ENCODE peak calls at places on chromosomes 2 and 18, in five cellular contexts. J is ovary, P is suprapubic skin, H is SK-N-SH, V is GM12878. D is an unnamed sample.

GRCh38 chr2:11411768-11412448 is 54.1 kb downstream of the E2F6 start:
- DNase-seq in P (no peak), V (no peak), J (peak; percentile 55), H (peak; percentile 85), D (peak; percentile 57)

GRCh38 chr18:2914844-2915243 is 68.0 kb downstream of the EMILIN2 start:
- DNase-seq in P (peak; percentile 73), J (peak; percentile 59), H (no peak), V (no peak), D (no peak)

GRCh38 chr2:176132397-176133086 is 3.0 kb downstream of the HOXD8 start:
- DNase-seq in P (no peak), J (peak; percentile 28), H (no peak), V (no peak), D (no peak)

GRCh38 chr2:197889041-197889440 is 84.6 kb downstream of the PLCL1 start:
- DNase-seq in P (no peak), H (no peak), V (peak; percentile 77), J (no peak), D (no peak)

GRCh38 chr2:146584316-146584715 is 1260.5 kb upstream of the ACVR2A start:
- DNase-seq in J (no peak), P (no peak), V (no peak), H (no peak), D (no peak)

GRCh38 chr2:203155406-203155805 is 83.4 kb upstream of the CYP20A1 start:
- DNase-seq in H (no peak), P (no peak), V (no peak), J (no peak), D (no peak)

GRCh38 chr18:58045265-58046086 is 1.4 kb downstream of the NEDD4L start:
- DNase-seq in P (peak; percentile 81), V (no peak), H (peak; percentile 42), J (peak; percentile 40), D (peak; percentile 78)

GRCh38 chr2:36214682-36215081 is 140.9 kb upstream of the CRIM1 start:
- DNase-seq in H (no peak), P (no peak), J (no peak), V (no peak), D (no peak)

GRCh38 chr2:39228413-39229209 is 15.2 kb downstream of the CDKL4 start:
- DNase-seq in V (no peak), P (no peak), H (no peak), J (peak; percentile 25), D (no peak)

GRCh38 chr2:32652555-32653209 is 24.8 kb downstream of the TTC27 start:
- DNase-seq in P (no peak), J (no peak), V (no peak), H (no peak), D (no peak)
- H3K4me3 ChIP-seq in P (no peak overlapping the region), J (no peak overlapping the region), V (no peak overlapping the region), H (no peak overlapping the region), D (no peak overlapping the region)

GRCh38 chr2:231800493-231801091 is 14.3 kb downstream of the COPS7B start:
- DNase-seq in P (no peak), H (peak; percentile 59), J (no peak), V (no peak), D (peak; percentile 50)

GRCh38 chr2:231794383-231794782 is 8.1 kb downstream of the COPS7B start:
- DNase-seq in P (no peak), J (no peak), H (no peak), V (no peak), D (no peak)

GRCh38 chr2:231791107-231791506 is 4.9 kb downstream of the COPS7B start:
- DNase-seq in J (no peak), P (no peak), V (no peak), H (no peak), D (peak; percentile 53)

DNA sequence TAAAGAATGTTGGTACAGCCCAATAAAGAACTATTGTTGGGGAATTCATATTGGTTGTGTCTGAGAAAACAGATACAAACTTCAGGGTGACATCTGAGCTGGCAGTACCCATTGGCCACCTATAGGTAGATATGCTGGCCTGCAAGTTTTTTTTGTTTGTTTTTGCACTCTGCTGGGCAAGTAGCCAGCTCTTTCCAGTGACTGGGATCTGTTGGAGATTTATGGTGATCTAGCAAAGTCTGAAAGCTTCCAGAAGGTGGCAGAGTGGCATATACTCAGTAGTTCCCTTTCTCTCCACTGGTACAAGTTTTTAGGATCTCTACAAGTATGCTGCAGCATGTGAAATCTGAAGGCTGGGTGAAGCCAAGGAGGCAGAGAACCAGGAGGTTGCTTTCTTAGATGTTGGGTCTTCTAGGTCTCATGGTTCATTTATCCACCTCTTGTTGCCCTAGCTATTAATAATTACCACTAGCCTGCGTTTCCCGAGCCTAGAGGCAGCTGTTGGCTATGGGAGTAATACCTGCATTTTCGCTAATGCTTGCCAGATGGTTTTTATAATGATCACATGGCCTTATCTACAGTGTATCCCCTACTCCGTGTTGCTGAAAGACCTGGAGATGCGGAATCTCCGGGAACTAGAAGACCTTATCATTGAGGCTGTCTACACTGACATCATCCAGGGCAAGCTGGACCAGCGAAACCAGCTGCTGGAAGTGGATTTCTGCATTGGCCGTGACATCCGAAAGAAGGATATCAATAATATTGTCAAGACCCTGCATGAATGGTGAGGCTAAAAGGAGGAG is 9.5 kb downstream of the COPS7B start:
- DNase-seq in H (peak; percentile 78), P (no peak), J (no peak), V (no peak), D (peak; percentile 85)
- H3K36me3 ChIP-seq in H (peaks cover 59% of the 10 kb centered on the region), P (peaks cover 71% of the 10 kb centered on the region), J (no peaks in the 10 kb centered on the region), V (peaks cover 17% of the 10 kb centered on the region), D (peaks cover 98% of the 10 kb centered on the region)

GRCh38 chr2:2520396-2520795 is 189.3 kb upstream of the MYT1L start:
- DNase-seq in J (no peak), P (peak; percentile 63), H (no peak), V (no peak), D (no peak)
- TF ChIP-seq EP300 in J (no peak), P (no peak), H (no peak), V (no peak), D (no peak)

GRCh38 chr18:24818451-24818850 is 358.0 kb downstream of the HRH4 start:
- DNase-seq in H (peak; percentile 40), V (no peak), J (no peak), P (no peak), D (no peak)

GRCh38 chr18:24818069-24818395 is 357.6 kb downstream of the HRH4 start:
- DNase-seq in V (no peak), P (no peak), J (no peak), H (no peak), D (no peak)

GRCh38 chr18:24811963-24812681 is 351.7 kb downstream of the HRH4 start:
- DNase-seq in J (no peak), H (no peak), V (no peak), P (no peak), D (no peak)

GRCh38 chr18:24817150-24818068 is 357.0 kb downstream of the HRH4 start:
- DNase-seq in H (peak; percentile 61), J (no peak), V (no peak), P (no peak), D (no peak)

DNA sequence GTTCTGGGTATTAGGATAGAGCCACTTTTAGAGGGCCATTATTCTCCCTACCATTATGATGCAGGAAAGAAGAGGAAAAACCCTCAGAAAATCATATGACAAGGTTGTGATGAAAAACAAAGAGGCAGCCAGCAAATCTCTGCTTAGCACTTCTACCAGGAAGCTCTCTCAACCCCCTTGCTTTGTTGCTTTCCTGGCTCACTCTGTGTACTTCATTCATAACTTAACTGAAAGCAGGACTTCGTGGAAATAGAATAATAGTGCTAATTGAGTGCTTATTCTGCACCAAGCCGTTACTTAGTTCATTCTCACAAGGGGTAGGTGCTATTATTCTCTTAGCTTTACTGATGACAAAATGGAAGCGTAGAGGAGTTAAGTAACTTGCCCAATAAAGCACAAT is 354.1 kb downstream of the HRH4 start:
- DNase-seq in J (no peak), V (no peak), H (no peak), P (no peak), D (no peak)
- H3K4me3 ChIP-seq in J (no peak overlapping the region), V (no peak overlapping the region), H (no peak overlapping the region), P (no peak overlapping the region), D (no peak overlapping the region)

DNA sequence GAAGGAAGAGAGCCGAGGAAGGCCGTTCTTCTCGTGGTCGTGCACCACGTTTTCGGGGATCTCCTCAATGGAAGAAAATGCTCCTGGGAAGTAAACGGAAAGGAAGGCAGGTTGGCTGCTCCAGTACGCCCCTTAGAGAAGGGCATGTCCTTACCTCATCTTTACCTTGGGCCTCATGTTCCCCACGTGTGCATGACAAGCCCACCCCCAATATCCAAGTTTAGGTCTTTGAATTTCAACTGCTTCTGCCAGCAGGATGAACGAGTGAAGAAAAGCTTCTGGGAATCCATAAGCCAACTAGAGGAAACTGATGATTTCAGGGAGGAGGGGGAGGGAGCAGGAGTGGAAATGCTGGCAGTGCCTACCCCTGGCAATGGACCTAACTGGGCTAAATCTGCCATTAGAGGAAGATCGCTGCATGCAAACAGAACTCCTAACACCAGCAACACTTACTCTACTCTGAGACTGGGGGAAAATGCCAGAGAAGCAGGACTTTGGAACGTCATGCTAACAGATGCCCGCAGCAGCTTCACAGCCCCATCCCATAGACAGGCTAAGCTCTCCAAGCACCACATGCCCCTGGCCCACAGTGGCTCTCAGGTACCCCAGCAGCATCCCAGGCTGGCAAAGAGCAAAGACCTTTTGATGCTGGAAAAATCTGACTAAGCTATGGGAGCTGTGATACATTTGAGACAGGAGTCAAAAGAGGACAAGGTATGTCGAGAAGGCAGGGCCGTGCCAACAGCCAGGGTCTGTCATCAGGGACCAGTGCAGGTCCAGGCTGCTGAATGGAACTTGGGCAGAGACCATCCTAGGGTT is 21.7 kb downstream of the CHST10 start:
- DNase-seq in P (no peak), V (no peak), J (no peak), H (no peak), D (no peak)
- H3K36me3 ChIP-seq in P (peaks cover 18% of the 10 kb centered on the region), V (peaks cover 2% of the 10 kb centered on the region), J (no peaks in the 10 kb centered on the region), H (no peaks in the 10 kb centered on the region), D (peaks cover 59% of the 10 kb centered on the region)

GRCh38 chr18:33040213-33040612 is 267.4 kb upstream of the KLHL14 start:
- DNase-seq in J (no peak), P (no peak), V (no peak), H (no peak), D (no peak)
- TF ChIP-seq EP300 in J (no peak), P (no peak), V (no peak), H (no peak), D (no peak)

DNA sequence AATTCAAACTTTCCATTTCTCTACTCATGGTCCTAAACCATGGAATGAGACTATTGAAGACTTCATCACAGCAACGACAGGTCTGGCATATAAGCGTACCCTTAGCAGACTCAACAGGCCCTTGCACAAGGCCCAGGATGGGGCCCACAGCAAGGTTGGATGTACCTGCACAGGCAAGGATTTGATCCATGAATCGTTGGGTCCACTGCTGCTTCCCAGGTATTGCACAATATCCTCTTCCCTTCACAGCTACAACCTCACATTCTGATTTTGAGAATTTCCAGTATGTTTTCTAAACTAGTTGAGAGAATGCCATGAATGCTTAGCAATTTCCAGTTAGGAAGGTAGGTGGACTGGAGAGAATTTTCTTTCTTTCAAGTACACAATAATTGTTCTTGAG is 515.8 kb downstream of the SUCLG1 start:
- DNase-seq in H (no peak), J (no peak), V (no peak), P (no peak), D (no peak)
- H3K4me3 ChIP-seq in H (no peak overlapping the region), J (no peak overlapping the region), V (no peak overlapping the region), P (no peak overlapping the region), D (no peak overlapping the region)